ENCODE peak calls at places on chromosomes 2 and 18, in seven cellular contexts. Z, D, M, Y, U, A and O are unnamed samples.

GRCh38 chr2:9212010-9212638 is 5.5 kb downstream of the ASAP2 start:
- DNase-seq in U (no peak), Z (no peak), M (peak; percentile 76), Y (no peak), D (no peak), A (no peak), O (no peak)

GRCh38 chr18:57764087-57764486 is 39.0 kb downstream of the ATP8B1 start:
- DNase-seq in M (no peak), U (no peak), A (no peak), Z (no peak), Y (no peak), D (no peak), O (no peak)

GRCh38 chr18:73908323-73908722 is 239.3 kb downstream of the FBXO15 start:
- DNase-seq in Z (no peak), Y (no peak), M (no peak), A (peak; percentile 52), U (peak; percentile 41), D (no peak), O (no peak)

GRCh38 chr2:109065335-109065734 is 63.7 kb upstream of the SH3RF3 start:
- DNase-seq in A (no peak), U (no peak), D (no peak), M (peak; percentile 69), Z (no peak), Y (no peak), O (no peak)

GRCh38 chr2:126100956-126101355 is 555.0 kb upstream of the GYPC start:
- DNase-seq in Z (no peak), D (no peak), A (no peak), Y (no peak), M (no peak), U (no peak), O (no peak)

GRCh38 chr18:24683965-24684364 is 223.5 kb downstream of the HRH4 start:
- DNase-seq in M (no peak), Y (no peak), Z (no peak), U (no peak), D (no peak), A (no peak), O (no peak)

GRCh38 chr2:10079931-10080535 is at the start of gene CYS1:
- DNase-seq in U (peak; percentile 15), A (no peak), M (no peak), Y (no peak), D (no peak), Z (peak; percentile 81), O (no peak)

GRCh38 chr2:186309901-186310300 is 176.2 kb upstream of the ZC3H15 start:
- DNase-seq in Z (no peak), A (peak; percentile 51), Y (no peak), U (peak; percentile 16), D (no peak), M (no peak), O (no peak)

GRCh38 chr18:28411806-28412205 is 234.9 kb upstream of the CDH2 start:
- DNase-seq in M (no peak), Z (no peak), Y (no peak), A (no peak), D (peak; percentile 74), U (peak; percentile 80), O (no peak)

GRCh38 chr2:47014564-47015051 is 99.0 kb upstream of the MCFD2 start:
- DNase-seq in U (no peak), M (no peak), Z (peak; percentile 44), A (no peak), D (peak; percentile 92), Y (peak; percentile 48), O (no peak)
- H3K36me3 ChIP-seq in U (peaks cover 20% of the 10 kb centered on the region), M (peaks cover 11% of the 10 kb centered on the region), Z (no peaks in the 10 kb centered on the region), A (peaks cover 35% of the 10 kb centered on the region), D (peaks cover 6% of the 10 kb centered on the region), Y (no peaks in the 10 kb centered on the region), O (peaks cover 27% of the 10 kb centered on the region)

DNA sequence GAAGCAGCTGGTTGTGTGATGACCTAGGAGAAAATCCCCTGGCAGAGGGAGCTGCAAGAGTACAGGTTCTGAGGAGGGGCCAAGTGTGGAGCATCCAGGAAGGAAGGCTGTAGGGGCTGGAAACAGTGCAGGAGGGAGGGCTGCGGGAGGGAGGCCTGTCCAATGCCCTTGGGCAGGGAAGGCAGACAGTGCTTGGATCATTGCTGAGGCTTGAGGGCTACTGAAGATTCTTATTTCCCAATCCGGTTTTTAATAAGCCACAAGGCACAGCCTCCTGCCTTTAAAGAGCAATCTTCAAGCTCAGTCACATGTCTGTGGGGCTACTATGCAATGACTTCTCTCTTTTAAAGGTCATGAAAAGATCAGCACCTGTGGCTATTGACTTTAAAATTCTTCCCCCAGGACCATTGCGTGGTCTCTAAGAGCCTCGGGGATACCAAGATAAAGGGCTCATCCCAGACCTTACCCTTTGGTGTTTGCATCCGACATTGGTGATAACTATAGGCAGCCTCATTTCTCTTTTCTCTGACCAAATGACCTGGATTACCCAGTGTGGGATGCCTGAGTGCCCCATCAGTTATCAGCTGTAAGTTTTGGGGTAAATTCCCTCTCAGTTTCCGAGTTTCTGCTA is 149.6 kb downstream of the DOCK10 start:
- DNase-seq in Z (no peak), D (no peak), Y (no peak), A (no peak), U (no peak), M (no peak), O (no peak)
- H3K36me3 ChIP-seq in Z (no peaks in the 10 kb centered on the region), D (no peaks in the 10 kb centered on the region), Y (no peaks in the 10 kb centered on the region), A (no peaks in the 10 kb centered on the region), U (no peaks in the 10 kb centered on the region), M (no peaks in the 10 kb centered on the region), O (peaks cover 24% of the 10 kb centered on the region)

GRCh38 chr2:226909836-226910235 is 74.0 kb downstream of the RHBDD1 start:
- DNase-seq in D (no peak), M (no peak), U (no peak), Y (no peak), Z (no peak), A (no peak), O (no peak)

GRCh38 chr2:226909131-226909530 is 73.3 kb downstream of the RHBDD1 start:
- DNase-seq in D (no peak), M (no peak), U (peak; percentile 29), Y (no peak), A (peak; percentile 50), Z (no peak), O (no peak)

GRCh38 chr2:226910384-226910783 is 74.5 kb downstream of the RHBDD1 start:
- DNase-seq in U (no peak), D (no peak), A (no peak), Z (no peak), M (no peak), Y (no peak), O (no peak)

GRCh38 chr2:226913641-226914040 is 77.8 kb downstream of the RHBDD1 start:
- DNase-seq in A (no peak), U (no peak), D (no peak), Z (no peak), M (no peak), Y (no peak), O (no peak)

GRCh38 chr2:226911932-226912331 is 76.1 kb downstream of the RHBDD1 start:
- DNase-seq in Y (no peak), U (peak; percentile 72), A (peak; percentile 74), M (no peak), D (no peak), Z (no peak), O (no peak)
- H3K36me3 ChIP-seq in Y (peaks cover 4% of the 10 kb centered on the region), U (peaks cover 4% of the 10 kb centered on the region), A (peaks cover 1% of the 10 kb centered on the region), M (no peaks in the 10 kb centered on the region), D (no peaks in the 10 kb centered on the region), Z (no peaks in the 10 kb centered on the region), O (peaks cover 9% of the 10 kb centered on the region)

GRCh38 chr18:79735071-79735980 is 55.7 kb downstream of the CTDP1 start:
- DNase-seq in Z (peak; percentile 73), U (no peak), A (no peak), D (no peak), M (no peak), Y (no peak), O (peak; percentile 49)

GRCh38 chr18:79730804-79731203 is 51.2 kb downstream of the CTDP1 start:
- DNase-seq in D (no peak), Z (peak; percentile 41), Y (no peak), A (no peak), U (no peak), M (no peak), O (peak; percentile 33)

GRCh38 chr18:79733996-79734770 is 54.6 kb downstream of the CTDP1 start:
- DNase-seq in A (no peak), U (no peak), Z (peak; percentile 62), Y (no peak), D (no peak), M (no peak), O (no peak)

GRCh38 chr18:79732721-79733025 is 53.1 kb downstream of the CTDP1 start:
- DNase-seq in U (no peak), D (no peak), Y (no peak), A (no peak), Z (no peak), M (no peak), O (no peak)

GRCh38 chr18:79733135-79733609 is 53.6 kb downstream of the CTDP1 start:
- DNase-seq in Y (no peak), Z (peak; percentile 68), A (no peak), U (no peak), D (no peak), M (no peak), O (peak; percentile 14)
- H3K36me3 ChIP-seq in Y (peaks cover 83% of the 10 kb centered on the region), Z (no peaks in the 10 kb centered on the region), A (peaks cover 75% of the 10 kb centered on the region), U (peaks cover 35% of the 10 kb centered on the region), D (peaks cover 85% of the 10 kb centered on the region), M (peaks cover 81% of the 10 kb centered on the region), O (peaks cover 58% of the 10 kb centered on the region)

GRCh38 chr2:20638014-20638413 is 12.9 kb downstream of the HS1BP3 start:
- DNase-seq in U (no peak), A (no peak), Y (no peak), D (no peak), Z (peak; percentile 75), M (no peak), O (no peak)
- H3K36me3 ChIP-seq in U (peaks cover 25% of the 10 kb centered on the region), A (peaks cover 24% of the 10 kb centered on the region), Y (peaks cover 12% of the 10 kb centered on the region), D (peaks cover 5% of the 10 kb centered on the region), Z (no peaks in the 10 kb centered on the region), M (peaks cover 11% of the 10 kb centered on the region), O (peaks cover 6% of the 10 kb centered on the region)

DNA sequence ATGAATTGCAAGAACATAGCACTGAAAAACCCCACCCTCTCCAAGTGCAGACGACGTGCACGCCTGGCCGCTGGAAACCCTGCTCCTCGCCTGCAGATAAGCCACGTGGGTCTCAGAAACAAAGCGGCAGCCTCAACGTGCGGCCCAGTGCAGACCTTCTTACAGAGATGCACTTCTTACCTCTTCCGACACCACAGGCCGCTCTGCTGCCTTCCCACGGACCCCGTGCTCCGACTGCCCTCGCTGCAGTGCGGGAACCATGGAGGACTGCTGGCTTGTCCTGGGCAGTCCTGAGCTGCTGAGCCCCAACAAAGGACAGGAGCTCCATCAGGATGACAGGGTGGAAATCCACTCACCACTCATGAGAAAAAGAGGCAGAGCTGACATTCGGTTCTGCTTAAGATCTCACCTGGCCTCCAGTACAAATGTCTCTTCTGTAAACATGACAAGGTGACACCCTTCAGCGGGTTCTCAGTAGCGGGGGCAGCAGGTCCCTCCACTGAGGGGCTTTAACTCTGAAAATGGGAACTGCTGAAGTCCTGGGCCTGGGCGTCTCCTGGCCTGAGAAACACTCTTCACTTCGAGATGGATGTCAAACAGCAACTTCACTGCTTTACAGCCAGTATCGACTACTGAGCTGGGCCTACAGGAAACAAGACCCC is 6.2 kb downstream of the COPS9 start:
- DNase-seq in A (no peak), M (no peak), D (peak; percentile 53), Y (no peak), U (no peak), Z (no peak), O (no peak)
- H3K36me3 ChIP-seq in A (peaks cover 52% of the 10 kb centered on the region), M (peaks cover 57% of the 10 kb centered on the region), D (peaks cover 70% of the 10 kb centered on the region), Y (peaks cover 38% of the 10 kb centered on the region), U (peaks cover 18% of the 10 kb centered on the region), Z (no peaks in the 10 kb centered on the region), O (peaks cover 16% of the 10 kb centered on the region)

GRCh38 chr18:744824-745597 is 32.6 kb upstream of the ENOSF1 start:
- DNase-seq in U (no peak), D (no peak), Y (no peak), A (no peak), Z (no peak), M (no peak), O (no peak)
- H3K36me3 ChIP-seq in U (no peaks in the 10 kb centered on the region), D (peaks cover 30% of the 10 kb centered on the region), Y (peaks cover 27% of the 10 kb centered on the region), A (peaks cover 10% of the 10 kb centered on the region), Z (no peaks in the 10 kb centered on the region), M (peaks cover 4% of the 10 kb centered on the region), O (peaks cover 4% of the 10 kb centered on the region)